ENCODE peak calls at places on chromosomes 16 and 17, in four cellular contexts. J, U, V and O are unnamed samples.

GRCh38 chr16:57252148-57252721 is 7.2 kb downstream of the ARL2BP start:
- DNase-seq in U (no peak), J (no peak), V (peak), O (no peak)

GRCh38 chr16:72995151-72995881 is 52.6 kb downstream of the ZFHX3 start:
- DNase-seq in J (peak), U (peak), V (no peak), O (peak)

GRCh38 chr17:44345497-44346026 is 460 bp downstream of the GRN start:
- DNase-seq in U (peak), J (peak), V (peak), O (peak)

GRCh38 chr16:85381738-85382592 is 231.2 kb upstream of the GSE1 start:
- DNase-seq in V (no peak), J (peak), U (peak), O (no peak)

GRCh38 chr16:82260212-82260795 is 90.3 kb upstream of the MPHOSPH6 start:
- DNase-seq in U (no peak), J (no peak), V (no peak), O (no peak)

GRCh38 chr16:89366561-89367537 is 123.5 kb downstream of the ANKRD11 start:
- DNase-seq in U (peak), J (no peak), V (no peak), O (no peak)

GRCh38 chr17:55549140-55549539 is 37.9 kb upstream of the SMIM36 start:
- DNase-seq in V (peak), J (peak), U (no peak), O (no peak)

GRCh38 chr16:90008708-90009145 is 10.5 kb downstream of the DBNDD1 start:
- DNase-seq in U (no peak), V (no peak), J (no peak), O (no peak)

GRCh38 chr16:72921620-72922019 is 126.3 kb downstream of the ZFHX3 start:
- DNase-seq in V (no peak), U (peak), J (no peak), O (no peak)

GRCh38 chr16:10736926-10737625 is 6.6 kb upstream of the NUBP1 start:
- DNase-seq in U (peak), J (peak), V (peak), O (peak)

GRCh38 chr16:4067262-4068001 is 48.8 kb downstream of the ADCY9 start:
- DNase-seq in U (no peak), J (no peak), V (peak), O (no peak)

GRCh38 chr16:17459903-17460521 is 10.7 kb downstream of the XYLT1 start:
- DNase-seq in V (no peak), J (no peak), U (no peak), O (no peak)

GRCh38 chr17:3015890-3016289 is 47.5 kb downstream of the OR1D5 start:
- DNase-seq in J (no peak), V (no peak), U (no peak), O (no peak)

GRCh38 chr17:63998050-63998720 is at the start of gene PRR29:
- DNase-seq in J (peak), U (peak), V (peak), O (peak)

GRCh38 chr16:11398851-11399250 is 53.6 kb downstream of the RMI2 start:
- DNase-seq in J (no peak), U (no peak), V (no peak), O (peak)

GRCh38 chr17:2050246-2050866 is 4.5 kb upstream of the HIC1 start:
- DNase-seq in J (peak), V (no peak), U (peak), O (peak)

GRCh38 chr16:80107900-80108299 is 432.9 kb upstream of the DYNLRB2 start:
- DNase-seq in V (no peak), U (no peak), J (no peak), O (no peak)

GRCh38 chr17:17171991-17172939 is 33.9 kb downstream of the PLD6 start:
- DNase-seq in J (peak), V (no peak), U (no peak), O (peak)

GRCh38 chr17:62627904-62628603 is 584 bp downstream of the MRC2 start:
- DNase-seq in V (no peak), U (peak), J (peak), O (no peak)

GRCh38 chr17:42456223-42457106 is 2.2 kb upstream of the ATP6V0A1 start:
- DNase-seq in J (peak), U (no peak), V (no peak), O (no peak)

GRCh38 chr16:75580-76501 is 2.2 kb upstream of the MPG start:
- DNase-seq in V (peak), J (peak), U (peak), O (peak)

GRCh38 chr16:84874553-84874952 is 54.8 kb downstream of the CRISPLD2 start:
- DNase-seq in J (no peak), V (no peak), U (no peak), O (no peak)

GRCh38 chr17:10357768-10358167 is 15.0 kb downstream of the MYH13 start:
- DNase-seq in J (peak), U (peak), V (no peak), O (peak)

GRCh38 chr16:68031951-68032350 is 8.9 kb downstream of the DUS2 start:
- DNase-seq in V (no peak), U (no peak), J (no peak), O (no peak)

GRCh38 chr16:49165025-49165424 is 116.6 kb downstream of the CBLN1 start:
- DNase-seq in V (no peak), U (no peak), J (no peak), O (no peak)

GRCh38 chr16:55701442-55702319 is 45.9 kb downstream of the SLC6A2 start:
- DNase-seq in U (peak), V (peak), J (peak), O (peak)

GRCh38 chr17:4997302-4998026 is at the start of the genes INCA1 and KIF1C:
- DNase-seq in U (peak), V (peak), J (peak), O (peak)

GRCh38 chr16:72877374-72878028 is 170.4 kb downstream of the ZFHX3 start:
- DNase-seq in J (no peak), U (no peak), V (peak), O (no peak)

GRCh38 chr17:19905514-19905913 is 37.8 kb upstream of the ULK2 start:
- DNase-seq in J (no peak), U (no peak), V (no peak), O (no peak)

GRCh38 chr16:87918866-87919680 is 17.3 kb downstream of the CA5A start:
- DNase-seq in V (no peak), U (no peak), J (no peak), O (no peak)

GRCh38 chr17:58577696-58578095 is 63.3 kb upstream of the MTMR4 start:
- DNase-seq in U (peak), J (peak), V (peak), O (peak)
- TF ChIP-seq FOXJ3 in U (no peak), J (no peak), V (no peak), O (no peak)

DNA sequence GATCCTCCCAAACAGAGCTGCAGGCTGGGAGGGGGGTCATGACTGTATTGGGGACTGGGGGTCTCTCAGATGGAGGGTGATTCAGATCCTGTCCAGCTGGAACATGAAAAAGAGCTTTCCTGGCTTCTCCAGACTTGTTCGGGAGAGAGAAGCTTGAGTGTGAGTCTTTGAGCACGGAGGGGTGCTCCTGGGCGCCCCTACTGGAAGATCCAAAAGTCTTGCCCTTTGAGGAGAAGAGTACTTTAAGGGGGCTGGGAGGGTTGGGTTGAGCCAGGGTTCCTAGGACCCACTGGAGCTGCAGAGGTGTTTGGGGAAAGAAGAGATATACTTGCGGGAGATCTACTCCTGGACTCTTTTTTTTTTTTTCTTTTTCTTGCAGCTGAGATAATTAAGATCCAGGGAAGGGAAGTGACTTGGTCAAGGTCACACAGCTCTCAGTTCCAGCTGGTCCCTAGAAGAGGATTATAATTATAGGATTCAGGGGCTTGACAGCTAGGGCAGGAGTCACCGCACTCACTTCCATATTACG is 8.4 kb downstream of the RARA start:
- DNase-seq in J (peak), V (peak), U (peak), O (peak)
- TF ChIP-seq FOXJ3 in J (no peak), V (no peak), U (no peak), O (no peak)

GRCh38 chr17:51759260-51759659 is 399.3 kb downstream of the CA10 start:
- DNase-seq in U (no peak), J (no peak), V (no peak), O (no peak)
- TF ChIP-seq FOXJ3 in U (no peak), J (no peak), V (no peak), O (no peak)

GRCh38 chr16:2371421-2371820 is 30.9 kb upstream of the ABCA3 start:
- DNase-seq in J (no peak), U (no peak), V (no peak), O (no peak)
- TF ChIP-seq FOXJ3 in J (no peak), U (no peak), V (no peak), O (no peak)

DNA sequence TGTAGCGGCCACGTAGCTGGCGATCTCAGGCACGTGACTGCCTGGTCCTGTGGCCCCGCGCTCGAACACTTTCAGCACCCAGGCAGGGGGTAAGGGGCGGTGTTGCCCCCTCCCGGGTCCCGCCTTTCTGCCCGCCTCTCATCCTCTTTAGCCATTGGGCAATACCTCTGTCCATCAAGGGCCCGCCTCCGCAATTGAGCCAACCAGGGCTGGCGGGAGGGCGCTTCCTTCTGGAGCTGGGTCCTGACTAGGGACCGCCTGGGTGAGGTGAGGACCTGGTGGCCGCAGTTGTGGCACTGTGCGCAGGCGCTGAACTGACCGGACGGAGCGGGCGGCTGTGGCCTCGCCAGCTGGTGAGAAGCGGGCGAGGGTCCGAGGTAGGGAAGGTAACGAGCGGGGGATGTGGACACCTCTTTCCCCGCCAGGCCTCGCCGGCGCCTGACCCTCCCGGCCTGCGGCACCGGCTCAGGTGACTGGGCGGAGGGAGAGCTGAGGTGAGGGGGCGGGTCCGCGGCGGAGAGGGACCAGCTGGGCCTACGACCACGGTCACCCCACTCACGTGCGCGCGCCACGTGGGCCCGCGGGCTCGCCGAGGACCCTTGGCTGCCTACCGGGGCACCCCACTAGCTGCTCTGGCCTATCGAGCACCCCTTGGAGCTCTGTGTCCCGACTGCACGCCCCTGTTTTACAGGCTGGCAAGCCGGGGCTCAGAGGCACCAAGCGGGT is at the start of gene PDP2:
- DNase-seq in U (peak), J (peak), V (peak), O (peak)
- TF ChIP-seq FOXJ3 in U (no peak), J (no peak), V (peak), O (no peak)

DNA sequence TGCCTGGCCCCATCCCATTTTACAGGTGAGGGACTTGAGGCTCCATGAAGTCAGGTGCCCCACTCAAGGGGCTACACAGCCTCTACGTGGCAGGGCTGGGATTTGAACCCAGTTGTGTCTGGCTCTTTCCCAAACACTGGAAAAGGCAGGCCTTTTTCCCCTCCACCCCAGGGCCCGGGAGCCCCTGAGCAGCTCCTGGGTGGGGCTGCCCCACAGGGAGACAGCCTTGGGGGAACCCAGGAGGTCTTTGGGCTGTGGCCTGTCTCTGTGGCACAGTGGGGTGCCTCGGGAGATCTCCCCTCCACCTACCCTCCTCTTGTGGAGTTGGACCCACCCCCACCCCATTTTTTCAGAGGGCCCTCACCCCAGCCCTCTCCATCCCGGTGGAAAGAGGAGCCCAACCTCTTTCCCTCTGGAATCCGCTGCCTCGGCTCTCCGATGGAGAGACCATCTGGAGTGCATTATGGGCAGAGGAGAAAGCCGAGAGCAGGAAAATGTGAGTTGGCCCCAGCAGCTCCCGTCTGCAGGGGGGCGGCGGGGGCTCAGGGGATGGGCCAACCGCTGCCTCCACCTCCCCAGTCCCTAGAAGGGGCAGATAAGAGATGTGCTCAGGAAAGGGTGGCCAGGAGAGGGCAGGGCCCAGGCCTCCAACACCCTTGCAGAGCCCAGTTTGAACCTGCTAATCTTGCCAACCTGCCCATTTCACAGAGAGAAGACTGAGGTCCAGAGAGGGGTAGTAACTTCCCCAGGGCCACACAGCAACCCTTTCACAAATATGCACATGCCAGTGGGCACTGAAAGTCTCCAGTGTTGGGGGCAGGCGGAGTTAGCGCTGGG is 15.4 kb upstream of the TMEM92 start:
- DNase-seq in V (no peak), U (peak), J (no peak), O (no peak)
- TF ChIP-seq FOXJ3 in V (no peak), U (no peak), J (no peak), O (no peak)

GRCh38 chr16:65600046-65600445 is 478.2 kb upstream of the CDH11 start:
- DNase-seq in J (no peak), U (no peak), V (no peak), O (no peak)

GRCh38 chr16:65604771-65605170 is 482.9 kb upstream of the CDH11 start:
- DNase-seq in U (no peak), V (no peak), J (no peak), O (no peak)

GRCh38 chr16:65598626-65599025 is 476.8 kb upstream of the CDH11 start:
- DNase-seq in V (no peak), U (no peak), J (no peak), O (no peak)

GRCh38 chr16:65600629-65601028 is 478.8 kb upstream of the CDH11 start:
- DNase-seq in U (no peak), V (no peak), J (no peak), O (no peak)

GRCh38 chr16:65601781-65602180 is 479.9 kb upstream of the CDH11 start:
- DNase-seq in U (no peak), V (no peak), J (no peak), O (no peak)
- TF ChIP-seq FOXJ3 in U (no peak), V (no peak), J (no peak), O (no peak)

DNA sequence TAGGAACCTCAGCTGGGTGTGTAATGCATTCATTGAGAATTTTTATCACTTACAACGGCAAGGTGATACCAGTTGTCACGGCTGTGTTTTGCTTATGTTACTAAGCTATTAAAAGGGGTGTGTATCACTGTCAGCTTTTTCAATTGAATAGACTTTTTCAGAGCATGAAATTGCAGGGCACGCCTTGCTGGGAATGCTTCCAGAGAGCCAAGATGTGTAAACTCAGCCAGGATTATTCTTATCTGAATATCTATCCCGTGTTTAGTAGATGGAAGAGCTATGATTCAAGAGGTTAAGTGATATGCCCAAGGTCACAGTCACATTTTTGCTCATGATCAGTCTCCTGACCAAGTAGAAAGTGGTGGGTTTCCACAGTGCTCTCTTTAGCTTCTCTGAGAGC is 6.6 kb upstream of the TEKT3 start:
- DNase-seq in J (no peak), V (no peak), U (no peak), O (no peak)
- TF ChIP-seq FOXJ3 in J (no peak), V (no peak), U (no peak), O (no peak)

GRCh38 chr16:23081675-23082119 is 67.6 kb downstream of the USP31 start:
- DNase-seq in J (no peak), U (peak), V (no peak), O (no peak)
- TF ChIP-seq FOXJ3 in J (no peak), U (no peak), V (no peak), O (no peak)

GRCh38 chr16:69471121-69471520 is 46.7 kb downstream of the CYB5B start:
- DNase-seq in V (peak), J (no peak), U (no peak), O (no peak)
- TF ChIP-seq FOXJ3 in V (no peak), J (no peak), U (no peak), O (no peak)